ENCODE peak calls at places on chromosomes 4 and X, in four cellular contexts. I, R, K and F are unnamed samples.

GRCh38 chr4:17492058-17492741 is 19.7 kb downstream of the QDPR start:
- DNase-seq in R (no peak), K (no peak), I (no peak), F (no peak)

GRCh38 chr4:98608343-98608742 is 50.1 kb downstream of the TSPAN5 start:
- DNase-seq in R (no peak), K (no peak), I (no peak), F (no peak)

GRCh38 chr4:3047464-3048286 is 26.7 kb downstream of the HTT-AS start:
- DNase-seq in R (no peak), K (peak), I (peak), F (no peak)

GRCh38 chr4:140653718-140654515 is 85.2 kb upstream of the UCP1 start:
- DNase-seq in I (no peak), K (no peak), R (no peak), F (no peak)

GRCh38 chr4:57037982-57038604 is 59.4 kb downstream of the POLR2B start:
- DNase-seq in I (peak), K (no peak), R (peak), F (peak)

GRCh38 chr4:170089743-170090666 is at the start of gene AADAT:
- DNase-seq in K (no peak), I (peak), R (peak), F (peak)

GRCh38 chr4:175371091-175371490 is 441.0 kb downstream of the GPM6A start:
- DNase-seq in I (no peak), K (no peak), R (no peak), F (no peak)

GRCh38 chr4:152666946-152667345 is 12.9 kb downstream of the TMEM154 start:
- DNase-seq in I (no peak), K (no peak), R (no peak), F (no peak)

GRCh38 chr4:36872679-36873078 is 371.9 kb upstream of the NWD2 start:
- DNase-seq in I (no peak), K (no peak), R (no peak), F (no peak)

GRCh38 chrX:40945366-40945713 is 139.9 kb upstream of the USP9X start:
- DNase-seq in R (no peak), I (no peak), K (no peak), F (peak)

GRCh38 chrX:39196192-39197102 is 395.2 kb downstream of the MID1IP1 start:
- DNase-seq in K (no peak), R (no peak), I (no peak), F (no peak)

GRCh38 chr4:1414831-1415680 is 8.8 kb upstream of the NKX1-1 start:
- DNase-seq in K (no peak), R (no peak), I (no peak), F (no peak)

GRCh38 chrX:2345562-2345961 is 155.2 kb downstream of the DHRSX start:
- DNase-seq in R (no peak), I (no peak), K (no peak), F (no peak)

GRCh38 chr4:141074098-141074878 is 59.0 kb downstream of the RNF150 start:
- DNase-seq in K (no peak), I (no peak), R (no peak), F (no peak)

GRCh38 chr4:16337936-16338335 is 111.7 kb upstream of the TAPT1 start:
- DNase-seq in I (no peak), K (no peak), R (no peak), F (no peak)

GRCh38 chr4:31193516-31193915 is 473.3 kb downstream of the PCDH7 start:
- DNase-seq in K (no peak), I (no peak), R (no peak), F (no peak)

GRCh38 chr4:105619193-105619931 is 66.9 kb downstream of the ARHGEF38 start:
- DNase-seq in R (no peak), K (no peak), I (no peak), F (no peak)

GRCh38 chr4:15410750-15411149 is 17.1 kb upstream of the C1QTNF7 start:
- DNase-seq in K (no peak), R (no peak), I (no peak), F (no peak)

GRCh38 chrX:9706426-9706825 is 59.2 kb downstream of the GPR143 start:
- DNase-seq in I (no peak), K (no peak), R (no peak), F (no peak)

GRCh38 chr4:86054676-86055075 is 305.2 kb downstream of the MAPK10 start:
- DNase-seq in K (no peak), R (no peak), I (no peak), F (no peak)

GRCh38 chrX:97126020-97126419 is 242.3 kb downstream of the RPA4 start:
- DNase-seq in K (no peak), R (no peak), I (no peak), F (no peak)

GRCh38 chr4:177367336-177367735 is 57.7 kb downstream of the NEIL3 start:
- DNase-seq in I (no peak), R (no peak), K (no peak), F (no peak)

GRCh38 chrX:108735087-108735679 is 1.2 kb downstream of the IRS4 start:
- DNase-seq in K (no peak), I (no peak), R (no peak), F (no peak)

GRCh38 chr4:30754021-30754420 is 33.9 kb downstream of the PCDH7 start:
- DNase-seq in I (no peak), R (no peak), K (no peak), F (no peak)

GRCh38 chrX:2371026-2371778 is 129.6 kb downstream of the DHRSX start:
- DNase-seq in R (no peak), I (peak), K (no peak), F (no peak)

GRCh38 chr4:152534541-152535231 is 1.2 kb downstream of the FBXW7 start:
- DNase-seq in I (no peak), K (peak), R (no peak), F (no peak)

GRCh38 chr4:40629401-40630334 is at the start of gene RBM47:
- DNase-seq in K (no peak), I (peak), R (peak), F (no peak)

GRCh38 chr4:17448689-17449088 is 63.2 kb downstream of the QDPR start:
- DNase-seq in I (no peak), R (no peak), K (no peak), F (no peak)

GRCh38 chr4:133154725-133155124 is 5.6 kb downstream of the PCDH10 start:
- DNase-seq in I (no peak), K (no peak), R (no peak), F (peak)

GRCh38 chr4:152684007-152684406 is 4.2 kb upstream of the TMEM154 start:
- DNase-seq in I (no peak), K (no peak), R (no peak), F (no peak)

GRCh38 chrX:27995611-27996010 is 14.4 kb upstream of the DCAF8L1 start:
- DNase-seq in I (no peak), K (no peak), R (no peak), F (no peak)

GRCh38 chr4:1793940-1794808 is 1.1 kb downstream of the FGFR3 start:
- DNase-seq in K (no peak), R (no peak), I (no peak), F (no peak)